ENCODE peak calls at places on chromosomes 12 and 14, in nine cellular contexts. H is GM12865; P is fibroblast of lung; W is naive thymus-derived CD4-positive, alpha-beta T cell; E is naive B cell; F is lung microvascular endothelial cell; U is AML-193; Y is ELF-1; V is transverse colon. D is an unnamed sample.

GRCh38 chr14:30921788-30922187 is 47.4 kb downstream of the COCH start:
- DNase-seq in H (no peak), P (no peak), W (no peak), E (no peak), F (no peak), U (no peak), Y (no peak), V (no peak), D (no peak)

GRCh38 chr12:122965356-122965755 is 907 bp downstream of the ABCB9 start:
- DNase-seq in H (no peak), P (no peak), W (no peak), E (no peak), F (no peak), U (no peak), Y (no peak), V (no peak), D (no peak)

GRCh38 chr12:49811136-49811535 is 17.1 kb downstream of the NCKAP5L start:
- DNase-seq in H (no peak), P (no peak), W (no peak), E (no peak), F (no peak), U (no peak), Y (no peak), V (no peak), D (no peak)

GRCh38 chr14:38442208-38442607 is 186.3 kb upstream of the CLEC14A start:
- DNase-seq in H (no peak), P (no peak), W (no peak), E (no peak), F (peak), U (no peak), Y (no peak), V (no peak), D (no peak)

GRCh38 chr12:2432856-2433255 is 361.9 kb upstream of the FKBP4 start:
- DNase-seq in H (no peak), P (no peak), W (no peak), E (no peak), F (no peak), U (no peak), Y (no peak), V (no peak), D (no peak)

GRCh38 chr12:42282301-42282700 is 43.6 kb downstream of the ZCRB1 start:
- DNase-seq in H (no peak), P (no peak), W (no peak), E (no peak), F (no peak), U (no peak), Y (no peak), V (no peak), D (no peak)

GRCh38 chr14:99524804-99525698 is 43.8 kb downstream of the CCNK start:
- DNase-seq in H (no peak), P (peak), W (peak), E (no peak), F (peak), U (no peak), Y (peak), V (peak), D (peak)

GRCh38 chr12:28092396-28092795 is 97.9 kb upstream of the CCDC91 start:
- DNase-seq in H (no peak), P (no peak), W (no peak), E (no peak), F (no peak), U (no peak), Y (no peak), V (no peak), D (no peak)

GRCh38 chr12:87661770-87662402 is 367.3 kb downstream of the C12orf50 start:
- DNase-seq in H (no peak), P (peak), W (no peak), E (no peak), F (peak), U (no peak), Y (no peak), V (no peak), D (no peak)

GRCh38 chr12:45192041-45192695 is 23.7 kb upstream of the ANO6 start:
- DNase-seq in H (no peak), P (peak), W (no peak), E (no peak), F (peak), U (peak), Y (no peak), V (no peak), D (peak)

GRCh38 chr12:4908694-4909396 is 860 bp upstream of the KCNA1 start:
- DNase-seq in H (peak), P (no peak), W (no peak), E (no peak), F (no peak), U (no peak), Y (peak), V (no peak), D (peak)

GRCh38 chr12:5898874-5899273 is 46.2 kb downstream of the ANO2 start:
- DNase-seq in H (no peak), P (no peak), W (no peak), E (no peak), F (no peak), U (no peak), Y (peak), V (no peak), D (no peak)

GRCh38 chr14:104865631-104866441 is 768 bp downstream of the CEP170B start:
- DNase-seq in H (no peak), P (peak), W (no peak), E (no peak), F (peak), U (no peak), Y (peak), V (peak), D (peak)

GRCh38 chr12:50234347-50234746 is 49.0 kb downstream of the LIMA1 start:
- DNase-seq in H (peak), P (no peak), W (no peak), E (no peak), F (no peak), U (no peak), Y (peak), V (peak), D (no peak)

GRCh38 chr12:23906329-23906728 is 43.1 kb downstream of the SOX5 start:
- DNase-seq in H (no peak), P (peak), W (no peak), E (no peak), F (no peak), U (no peak), Y (peak), V (no peak), D (peak)